ENCODE peak calls at places on chromosomes 11 and 22, in nine cellular contexts. C is GM12865, V is mammary epithelial cell, B is DND-41, G is coronary artery, O is AG04449, D is cardiac muscle cell, M is fibroblast of villous mesenchyme, Q is HepG2. L is an unnamed sample.

GRCh38 chr11:19849107-19849789 is 136.6 kb downstream of the NAV2 start:
- DNase-seq in M (peak), Q (no peak), G (no peak), V (no peak), D (no peak), C (no peak), O (no peak), B (no peak), L (peak)

GRCh38 chr11:86175585-86175984 is 69.0 kb upstream of the EED start:
- DNase-seq in B (no peak), G (no peak), C (no peak), Q (no peak), D (no peak), M (no peak), V (no peak), O (no peak), L (no peak)

GRCh38 chr22:28222066-28222465 is 303.0 kb upstream of the PITPNB start:
- DNase-seq in B (no peak), C (no peak), D (no peak), V (no peak), Q (no peak), O (no peak), G (no peak), M (no peak), L (peak)

GRCh38 chr11:28442113-28442512 is 333.9 kb downstream of the METTL15 start:
- DNase-seq in Q (no peak), C (no peak), O (no peak), D (no peak), M (peak), B (no peak), V (no peak), G (no peak), L (peak)

GRCh38 chr22:45285431-45286058 is 796 bp downstream of the UPK3A start:
- DNase-seq in O (no peak), G (no peak), V (no peak), Q (no peak), B (no peak), M (no peak), D (no peak), C (no peak), L (no peak)

GRCh38 chr11:15073361-15074205 is at the start of gene CALCB:
- DNase-seq in C (no peak), B (no peak), Q (no peak), D (peak), G (no peak), V (peak), M (peak), O (no peak), L (peak)

GRCh38 chr11:114258696-114259095 is 37.5 kb upstream of the NNMT start:
- DNase-seq in D (no peak), O (no peak), C (no peak), G (no peak), M (no peak), B (no peak), V (no peak), Q (no peak), L (no peak)

GRCh38 chr11:118313242-118313641 is 8.7 kb downstream of the CD3E start:
- DNase-seq in V (no peak), O (no peak), C (no peak), D (peak), M (no peak), B (no peak), G (no peak), Q (no peak), L (peak)

GRCh38 chr11:73797457-73797856 is 9.8 kb downstream of the MRPL48 start:
- DNase-seq in C (no peak), B (no peak), V (no peak), D (no peak), Q (no peak), G (no peak), O (no peak), M (no peak), L (no peak)

GRCh38 chr11:57321996-57322880 is 2.5 kb downstream of the TNKS1BP1 start:
- DNase-seq in B (no peak), C (no peak), O (peak), Q (peak), G (peak), V (peak), M (peak), D (peak), L (peak)

GRCh38 chr11:68934666-68935065 is 31.0 kb downstream of the IGHMBP2 start:
- DNase-seq in Q (no peak), B (no peak), G (no peak), O (no peak), D (no peak), V (no peak), M (no peak), C (no peak), L (no peak)

GRCh38 chr22:31579835-31580242 is 82.2 kb downstream of the PISD start:
- DNase-seq in Q (peak), V (no peak), G (no peak), B (no peak), C (no peak), D (no peak), O (no peak), M (no peak), L (no peak)

GRCh38 chr22:18070556-18071306 is 7.1 kb upstream of the PEX26 start:
- DNase-seq in B (peak), C (no peak), V (peak), Q (peak), D (no peak), O (no peak), M (no peak), G (no peak), L (no peak)

GRCh38 chr22:43830931-43831560 is 18.9 kb upstream of the EFCAB6 start:
- DNase-seq in V (no peak), D (no peak), G (no peak), B (no peak), M (no peak), Q (no peak), C (no peak), O (no peak), L (no peak)

GRCh38 chr11:61697093-61697492 is 16.9 kb downstream of the DAGLA start:
- DNase-seq in Q (no peak), D (no peak), G (no peak), B (no peak), V (peak), C (no peak), O (no peak), M (no peak), L (no peak)

GRCh38 chr11:34425360-34425759 is 13.4 kb upstream of the CAT start:
- DNase-seq in V (no peak), B (no peak), C (no peak), G (no peak), D (no peak), M (no peak), Q (no peak), O (no peak), L (no peak)

GRCh38 chr22:30809086-30809485 is 114.4 kb downstream of the OSBP2 start:
- DNase-seq in D (no peak), B (no peak), V (peak), O (no peak), M (no peak), C (no peak), G (no peak), Q (no peak), L (peak)

GRCh38 chr11:64245797-64246623 is 733 bp downstream of the PPP1R14B start:
- DNase-seq in M (peak), O (peak), B (peak), G (peak), C (peak), Q (peak), D (peak), V (peak), L (peak)

GRCh38 chr11:64244966-64245365 is 1.8 kb downstream of the PPP1R14B start:
- DNase-seq in V (no peak), Q (no peak), D (no peak), G (no peak), C (no peak), B (peak), O (no peak), M (no peak), L (no peak)

GRCh38 chr11:64245401-64245796 is 1.3 kb downstream of the PPP1R14B start:
- DNase-seq in G (no peak), Q (no peak), V (no peak), B (peak), M (no peak), D (no peak), O (no peak), C (peak), L (no peak)

GRCh38 chr11:64242920-64243854 is 2.3 kb downstream of the FKBP2 start:
- DNase-seq in B (no peak), O (no peak), V (no peak), C (no peak), Q (no peak), D (no peak), G (no peak), M (no peak), L (no peak)

DNA sequence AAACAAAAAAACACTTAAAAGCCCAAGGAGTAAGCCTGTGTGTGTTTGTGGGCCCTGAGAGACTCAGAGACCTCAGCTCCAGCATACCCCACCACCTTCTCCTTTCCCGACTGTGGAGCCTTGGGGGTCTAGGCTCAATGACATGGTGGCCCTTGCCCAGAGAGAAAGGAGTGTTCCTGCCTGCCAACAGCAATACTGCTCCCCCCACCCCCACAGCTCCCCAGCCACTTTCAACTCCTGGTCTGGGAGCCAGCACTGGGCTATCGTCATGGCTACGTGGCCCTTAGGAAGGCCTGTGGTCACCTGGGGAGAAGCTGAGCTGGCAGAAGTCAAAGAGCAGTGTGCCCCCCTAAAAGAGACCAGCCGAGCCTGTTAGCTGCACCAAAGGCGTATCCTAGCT is 2.6 kb downstream of the PPP1R14B start:
- DNase-seq in V (no peak), M (no peak), Q (no peak), B (no peak), G (no peak), D (no peak), O (no peak), C (no peak), L (no peak)
- H3K4me3 ChIP-seq in V (no peak), M (no peak), Q (no peak), B (no peak), G (no peak), D (no peak), O (peak), C (no peak), L (no peak)

GRCh38 chr11:129247129-129247528 is 55.0 kb upstream of the ARHGAP32 start:
- DNase-seq in Q (no peak), V (peak), D (no peak), O (no peak), G (no peak), B (peak), M (peak), C (no peak), L (peak)

GRCh38 chr11:129251067-129251466 is 58.9 kb upstream of the ARHGAP32 start:
- DNase-seq in M (no peak), C (no peak), V (no peak), B (no peak), Q (no peak), D (no peak), O (no peak), G (no peak), L (peak)

GRCh38 chr11:129248618-129249017 is 56.5 kb upstream of the ARHGAP32 start:
- DNase-seq in G (no peak), C (no peak), B (no peak), V (peak), Q (peak), D (peak), O (no peak), M (peak), L (peak)

GRCh38 chr11:129249923-129250322 is 57.8 kb upstream of the ARHGAP32 start:
- DNase-seq in D (no peak), Q (no peak), M (no peak), C (no peak), B (no peak), G (no peak), O (no peak), V (peak), L (peak)

DNA sequence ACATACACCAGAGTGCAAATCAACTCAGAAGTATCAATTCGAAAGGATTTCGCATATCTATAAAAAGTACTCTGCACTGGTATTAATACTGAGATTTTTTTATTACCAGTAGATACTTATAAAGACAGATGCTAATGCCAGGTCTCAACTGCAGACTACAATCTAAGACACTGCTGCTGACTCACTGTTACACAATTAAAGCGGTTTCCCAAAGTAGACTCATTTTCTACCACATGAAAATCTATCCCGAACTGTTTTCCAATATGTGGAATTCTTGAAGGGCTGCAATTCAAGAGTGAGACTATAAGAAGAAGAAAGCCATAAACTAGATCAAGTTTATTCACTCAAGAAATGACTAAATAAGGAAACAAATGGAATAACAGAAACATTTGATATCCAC is 57.2 kb upstream of the ARHGAP32 start:
- DNase-seq in D (peak), O (peak), B (no peak), C (no peak), V (peak), M (peak), Q (no peak), G (no peak), L (peak)
- TF ChIP-seq CTCF in D (no peak), O (no peak), B (no peak), C (no peak), V (no peak), M (no peak), Q (no peak), G (no peak), L (no peak)

DNA sequence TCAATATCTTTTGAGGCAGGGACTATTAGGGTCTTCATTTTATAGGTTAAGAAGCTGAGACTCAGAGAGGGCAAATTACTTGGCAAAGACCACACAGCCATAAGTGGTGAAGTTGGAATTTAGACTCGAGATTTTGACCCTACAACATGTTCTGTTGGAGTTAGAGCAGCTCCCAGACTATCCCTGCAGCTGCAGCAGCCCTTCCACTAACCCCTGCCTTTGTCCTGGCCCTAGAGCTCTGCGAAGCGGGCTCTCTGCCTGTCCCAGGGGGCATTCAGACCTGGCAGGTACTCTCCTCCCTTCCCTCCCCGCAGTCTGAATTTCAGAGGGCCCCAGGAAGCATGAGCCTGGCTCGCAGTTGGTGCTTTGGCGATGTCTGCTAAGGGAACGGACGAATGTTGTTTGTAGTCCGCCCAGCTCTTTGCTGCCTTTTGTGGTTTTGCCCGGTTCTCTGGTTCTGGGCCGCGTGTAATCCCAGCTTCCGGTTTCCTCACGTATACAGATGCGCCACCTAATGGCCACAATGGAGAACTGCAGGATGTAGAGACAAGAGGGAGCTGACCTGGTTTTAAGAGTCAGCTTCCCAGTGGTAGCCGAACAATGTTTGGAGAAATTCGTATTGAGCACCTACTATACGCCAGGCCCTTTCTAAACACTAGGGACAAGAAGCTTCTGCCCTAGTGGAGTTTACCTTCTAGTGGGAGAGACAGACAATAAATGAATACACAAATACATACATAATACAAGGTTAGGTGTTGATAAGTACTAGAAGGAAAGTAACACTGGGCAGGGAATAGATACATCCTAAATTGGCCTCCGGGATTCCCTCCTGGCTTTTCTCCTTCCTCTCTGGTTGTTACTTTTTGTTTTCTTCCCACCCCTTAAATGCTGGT is 125.2 kb downstream of the ST3GAL4 start:
- DNase-seq in Q (peak), O (peak), C (peak), V (peak), M (peak), B (peak), D (peak), G (peak), L (peak)
- H3K4me3 ChIP-seq in Q (peak), O (peak), C (peak), V (no peak), M (peak), B (peak), D (no peak), G (peak), L (peak)

DNA sequence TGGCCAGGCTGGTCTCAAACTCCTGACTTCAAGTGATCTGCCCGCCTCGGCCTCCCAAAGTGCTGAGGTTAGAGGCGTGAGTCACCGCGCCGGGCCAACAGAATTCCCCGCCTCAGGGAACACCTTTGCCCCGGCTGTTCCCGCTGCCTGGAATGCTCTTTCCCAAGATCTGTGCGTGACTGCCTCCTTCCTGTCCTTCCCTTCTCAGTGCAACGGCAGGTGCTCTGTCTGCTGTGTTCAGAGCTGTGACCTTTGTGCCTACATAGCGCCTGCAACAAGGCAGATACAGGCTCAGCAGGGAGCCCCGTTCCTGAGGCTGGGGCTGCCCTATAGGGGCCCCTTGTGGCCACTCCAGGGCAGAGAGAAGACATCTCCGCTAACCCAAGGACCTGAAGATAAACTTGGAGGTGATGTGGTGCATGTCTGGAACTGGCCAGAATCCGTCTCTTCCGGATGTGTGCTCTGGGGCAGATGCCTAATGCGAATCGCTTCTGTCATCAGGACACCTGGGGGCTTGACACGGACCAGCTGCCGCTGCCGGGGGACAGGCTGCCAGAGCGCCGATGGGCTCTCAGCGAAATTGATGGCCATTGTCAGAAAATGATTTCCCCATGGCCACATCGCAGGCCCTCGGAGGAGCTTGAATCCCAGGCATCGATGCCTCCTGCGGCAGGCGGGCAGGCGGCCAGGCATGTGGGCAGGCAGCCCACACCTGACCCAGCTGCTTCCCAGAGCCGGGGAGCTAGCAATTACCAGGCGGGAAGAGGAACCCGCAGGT is 43.5 kb upstream of the TCF20 start:
- DNase-seq in C (peak), B (no peak), Q (peak), G (no peak), O (no peak), V (peak), M (peak), D (peak), L (peak)
- TF ChIP-seq CTCF in C (peak), B (peak), Q (peak), G (no peak), O (peak), V (peak), M (peak), D (peak), L (no peak)

GRCh38 chr11:93524868-93525267 is 18.3 kb downstream of the SMCO4 start:
- DNase-seq in V (no peak), O (no peak), D (no peak), M (no peak), B (no peak), Q (no peak), C (no peak), G (no peak), L (no peak)
- H3K4me3 ChIP-seq in V (no peak), O (no peak), D (no peak), M (no peak), B (no peak), Q (no peak), C (peak), G (no peak), L (no peak)

DNA sequence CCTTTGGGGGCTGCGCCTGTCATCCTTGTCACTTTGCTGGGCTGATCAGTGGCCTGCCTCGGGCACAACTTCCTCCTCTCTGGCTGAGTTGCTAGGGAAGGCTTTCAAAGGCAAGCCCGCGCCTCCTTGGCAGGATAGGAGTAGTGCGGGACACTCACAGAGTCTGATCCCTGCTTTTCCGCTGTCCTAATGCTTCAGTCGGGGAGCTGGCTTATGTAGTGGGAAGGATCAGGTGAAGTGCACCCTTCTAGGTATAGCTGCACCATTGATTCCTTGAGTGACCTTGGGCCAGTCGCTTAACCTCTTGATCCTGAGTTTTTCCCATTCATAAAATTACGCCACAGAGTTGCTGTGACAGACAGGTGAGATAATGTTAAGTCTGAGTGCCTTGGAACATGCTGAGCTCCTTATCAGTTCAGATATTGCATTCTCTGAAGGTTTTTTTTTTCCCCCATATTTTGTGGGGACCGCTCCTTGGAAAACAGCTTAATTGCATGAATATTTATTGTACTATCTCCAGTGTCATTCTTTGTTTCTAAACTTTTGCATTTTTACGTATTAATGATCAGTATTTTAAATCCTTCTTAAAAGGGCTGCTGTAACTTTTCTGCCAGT is 943 bp downstream of the IPO7 start:
- DNase-seq in D (no peak), V (no peak), B (peak), C (peak), M (no peak), Q (peak), O (no peak), G (no peak), L (no peak)
- TF ChIP-seq CTCF in D (no peak), V (no peak), B (peak), C (no peak), M (no peak), Q (no peak), O (no peak), G (no peak), L (no peak)

GRCh38 chr11:110022548-110022947 is 70.6 kb upstream of the ZC3H12C start:
- DNase-seq in B (no peak), D (no peak), O (peak), M (peak), Q (no peak), V (peak), G (no peak), C (peak), L (no peak)
- H3K4me3 ChIP-seq in B (no peak), D (no peak), O (no peak), M (no peak), Q (no peak), V (no peak), G (no peak), C (no peak), L (no peak)